ENCODE peak calls at places on chromosomes 6 and 20, in nine cellular contexts. A, Q, V, C, U, X, E, W and L are unnamed samples.

GRCh38 chr6:8434727-8435092 is 635 bp downstream of the SLC35B3 start:
- DNase-seq in A (no peak), Q (peak), V (no peak), C (peak), U (no peak), X (no peak), E (no peak), W (no peak), L (no peak)

GRCh38 chr20:31661625-31662371 is 24.1 kb downstream of the COX4I2 start:
- DNase-seq in A (peak), Q (peak), V (no peak), C (peak), U (peak), X (peak), E (peak), W (peak), L (peak)

GRCh38 chr6:29376003-29376402 is 912 bp upstream of the OR12D3 start:
- DNase-seq in A (no peak), Q (no peak), V (no peak), C (peak), U (no peak), X (no peak), E (no peak), W (no peak), L (no peak)

GRCh38 chr6:31299511-31299910 is 27.6 kb upstream of the HLA-C start:
- DNase-seq in A (no peak), Q (no peak), V (no peak), C (no peak), U (no peak), X (no peak), E (no peak), W (no peak), L (no peak)

GRCh38 chr20:57040924-57041323 is 225.5 kb downstream of the BMP7 start:
- DNase-seq in A (no peak), Q (peak), V (peak), C (no peak), U (peak), X (no peak), E (no peak), W (no peak), L (no peak)

GRCh38 chr6:9789201-9789600 is 625.7 kb downstream of the TFAP2A start:
- DNase-seq in A (no peak), Q (no peak), V (peak), C (peak), U (peak), X (no peak), E (no peak), W (no peak), L (no peak)

GRCh38 chr6:11064836-11065235 is 20.7 kb upstream of the ELOVL2 start:
- DNase-seq in A (no peak), Q (no peak), V (no peak), C (no peak), U (no peak), X (no peak), E (no peak), W (no peak), L (no peak)

GRCh38 chr6:106077170-106077569 is 9.0 kb upstream of the PRDM1 start:
- DNase-seq in A (no peak), Q (no peak), V (no peak), C (no peak), U (no peak), X (no peak), E (no peak), W (no peak), L (no peak)

GRCh38 chr6:15425947-15426346 is 180.1 kb downstream of the JARID2 start:
- DNase-seq in A (no peak), Q (no peak), V (no peak), C (no peak), U (no peak), X (no peak), E (no peak), W (no peak), L (no peak)

GRCh38 chr6:21771626-21772320 is 178.2 kb downstream of the SOX4 start:
- DNase-seq in A (no peak), Q (peak), V (no peak), C (no peak), U (no peak), X (no peak), E (no peak), W (no peak), L (no peak)

GRCh38 chr20:35641743-35642142 is 23.0 kb downstream of the CPNE1 start:
- DNase-seq in A (no peak), Q (no peak), V (no peak), C (no peak), U (no peak), X (no peak), E (no peak), W (no peak), L (no peak)

GRCh38 chr6:53466257-53466656 is 78.6 kb downstream of the GCLC start:
- DNase-seq in A (no peak), Q (peak), V (no peak), C (no peak), U (no peak), X (no peak), E (no peak), W (no peak), L (no peak)

GRCh38 chr6:151352410-151353399 is 38.7 kb downstream of the ZBTB2 start:
- DNase-seq in A (no peak), Q (peak), V (no peak), C (no peak), U (no peak), X (no peak), E (no peak), W (no peak), L (no peak)

GRCh38 chr6:44011350-44011925 is 115.8 kb downstream of the MRPL14 start:
- DNase-seq in A (no peak), Q (no peak), V (no peak), C (no peak), U (no peak), X (no peak), E (no peak), W (no peak), L (no peak)

GRCh38 chr6:157755752-157756411 is 67.2 kb upstream of the SNX9 start:
- DNase-seq in A (no peak), Q (no peak), V (no peak), C (no peak), U (no peak), X (no peak), E (no peak), W (no peak), L (peak)

GRCh38 chr6:101776919-101777350 is 383.4 kb downstream of the GRIK2 start:
- DNase-seq in A (no peak), Q (no peak), V (no peak), C (no peak), U (no peak), X (no peak), E (peak), W (no peak), L (no peak)

GRCh38 chr20:728022-728944 is 40.0 kb downstream of the SLC52A3 start:
- DNase-seq in A (peak), Q (peak), V (no peak), C (no peak), U (peak), X (no peak), E (peak), W (no peak), L (peak)

GRCh38 chr6:70445001-70445400 is 31.7 kb downstream of the FAM135A start:
- DNase-seq in A (no peak), Q (no peak), V (no peak), C (no peak), U (no peak), X (no peak), E (no peak), W (no peak), L (no peak)

GRCh38 chr6:14459315-14459714 is 341.7 kb downstream of the CD83 start:
- DNase-seq in A (no peak), Q (no peak), V (no peak), C (no peak), U (no peak), X (no peak), E (no peak), W (no peak), L (no peak)

GRCh38 chr6:160300076-160300695 is 41.6 kb upstream of the SLC22A2 start:
- DNase-seq in A (no peak), Q (no peak), V (no peak), C (no peak), U (peak), X (no peak), E (no peak), W (no peak), L (no peak)

GRCh38 chr6:91608428-91608827 is 1021.6 kb upstream of the MAP3K7 start:
- DNase-seq in A (no peak), Q (no peak), V (no peak), C (no peak), U (no peak), X (no peak), E (no peak), W (no peak), L (no peak)

GRCh38 chr20:49366687-49367086 is 88.8 kb upstream of the ZNFX1 start:
- DNase-seq in A (no peak), Q (no peak), V (no peak), C (no peak), U (no peak), X (no peak), E (no peak), W (no peak), L (no peak)

GRCh38 chr6:53873922-53874321 is 79.1 kb downstream of the LRRC1 start:
- DNase-seq in A (no peak), Q (no peak), V (no peak), C (no peak), U (no peak), X (no peak), E (no peak), W (no peak), L (no peak)

GRCh38 chr6:31900917-31901414 is 920 bp downstream of the ZBTB12 start:
- DNase-seq in A (no peak), Q (no peak), V (no peak), C (no peak), U (no peak), X (no peak), E (no peak), W (no peak), L (no peak)

GRCh38 chr6:31689249-31690110 is 8.6 kb upstream of the LY6G5C start:
- DNase-seq in A (no peak), Q (no peak), V (no peak), C (no peak), U (no peak), X (no peak), E (no peak), W (no peak), L (no peak)

GRCh38 chr20:32278199-32278643 is 770 bp downstream of the KIF3B start:
- DNase-seq in A (no peak), Q (no peak), V (no peak), C (peak), U (peak), X (no peak), E (no peak), W (no peak), L (peak)

GRCh38 chr20:707711-708110 is 32.1 kb upstream of the SCRT2 start:
- DNase-seq in A (no peak), Q (no peak), V (no peak), C (no peak), U (no peak), X (no peak), E (no peak), W (no peak), L (no peak)

GRCh38 chr20:35561268-35561667 is 19.4 kb downstream of the ERGIC3 start:
- DNase-seq in A (no peak), Q (peak), V (no peak), C (peak), U (peak), X (no peak), E (no peak), W (no peak), L (no peak)

GRCh38 chr6:27205375-27206278 is 41.9 kb upstream of the PRSS16 start:
- DNase-seq in A (no peak), Q (peak), V (no peak), C (no peak), U (peak), X (no peak), E (no peak), W (no peak), L (no peak)

GRCh38 chr20:846894-847278 is 13.4 kb downstream of the FAM110A start:
- DNase-seq in A (no peak), Q (no peak), V (no peak), C (no peak), U (no peak), X (peak), E (peak), W (no peak), L (no peak)

GRCh38 chr6:156190270-156190669 is 586.9 kb upstream of the ARID1B start:
- DNase-seq in A (no peak), Q (no peak), V (no peak), C (no peak), U (no peak), X (no peak), E (peak), W (no peak), L (no peak)

GRCh38 chr20:8226106-8226505 is 94.0 kb downstream of the PLCB1 start:
- DNase-seq in A (no peak), Q (no peak), V (no peak), C (no peak), U (no peak), X (no peak), E (no peak), W (no peak), L (no peak)

GRCh38 chr6:41008011-41008410 is 31.0 kb downstream of the UNC5CL start:
- DNase-seq in A (no peak), Q (no peak), V (no peak), C (no peak), U (no peak), X (no peak), E (no peak), W (no peak), L (no peak)

GRCh38 chr6:118401325-118401998 is 146.6 kb upstream of the PLN start:
- DNase-seq in A (no peak), Q (no peak), V (no peak), C (no peak), U (no peak), X (no peak), E (no peak), W (no peak), L (no peak)

GRCh38 chr6:168671028-168671862 is 230.3 kb downstream of the SMOC2 start:
- DNase-seq in A (no peak), Q (no peak), V (no peak), C (no peak), U (no peak), X (no peak), E (no peak), W (no peak), L (no peak)

GRCh38 chr6:143607959-143608358 is 69.8 kb upstream of the PHACTR2 start:
- DNase-seq in A (no peak), Q (no peak), V (no peak), C (no peak), U (no peak), X (no peak), E (no peak), W (no peak), L (no peak)

GRCh38 chr6:137076277-137077068 is 31.7 kb upstream of the IL20RA start:
- DNase-seq in A (peak), Q (peak), V (no peak), C (peak), U (peak), X (peak), E (peak), W (peak), L (peak)

GRCh38 chr6:17656092-17656491 is 50.6 kb downstream of the NUP153 start:
- DNase-seq in A (no peak), Q (peak), V (no peak), C (no peak), U (peak), X (no peak), E (no peak), W (no peak), L (no peak)

GRCh38 chr20:40687384-40688128 is 1.5 kb downstream of the MAFB start:
- DNase-seq in A (peak), Q (peak), V (no peak), C (no peak), U (no peak), X (no peak), E (no peak), W (no peak), L (no peak)